ENCODE peak calls at places on chromosome 18, in ten cellular contexts. Q, N, U, J, H, R, Y, K, O and D are unnamed samples. For H3K27me3, the result is how much of the 10 kb centered on the place peaks cover.

GRCh38 chr18:63553117-63553516 is 10.9 kb downstream of the SERPINB12 start:
- DNase-seq in U (peak), R (peak), N (no peak), Y (peak), J (no peak), Q (no peak), O (peak), H (no peak), K (no peak), D (peak)

GRCh38 chr18:23703057-23703986 is 14.1 kb downstream of the LAMA3 start:
- DNase-seq in Y (peak), O (peak), Q (no peak), U (peak), H (no peak), R (peak), J (no peak), K (no peak), N (no peak), D (no peak)

GRCh38 chr18:79483971-79484491 is 88.3 kb downstream of the NFATC1 start:
- DNase-seq in U (no peak), R (no peak), K (peak), Y (no peak), H (peak), N (no peak), Q (no peak), J (no peak), O (no peak), D (no peak)

GRCh38 chr18:46301081-46301480 is 196.9 kb downstream of the HAUS1 start:
- DNase-seq in N (no peak), J (no peak), O (no peak), R (no peak), H (peak), Q (no peak), K (no peak), Y (no peak), U (no peak), D (no peak)

GRCh38 chr18:26614374-26614773 is 66.0 kb upstream of the KCTD1 start:
- DNase-seq in N (no peak), J (no peak), Y (no peak), Q (no peak), U (no peak), R (no peak), O (no peak), K (no peak), H (no peak), D (no peak)

GRCh38 chr18:58552057-58552461 is 76.8 kb downstream of the ALPK2 start:
- DNase-seq in J (peak), R (peak), Q (no peak), U (peak), K (no peak), N (no peak), H (no peak), O (no peak), Y (no peak), D (no peak)

GRCh38 chr18:42813570-42813969 is 301.9 kb downstream of the RIT2 start:
- DNase-seq in J (no peak), H (no peak), O (no peak), Q (no peak), R (no peak), N (no peak), K (no peak), Y (no peak), U (no peak), D (no peak)

GRCh38 chr18:8658858-8659485 is 46.4 kb upstream of the MTCL1 start:
- DNase-seq in N (no peak), R (no peak), O (no peak), U (no peak), J (no peak), Y (no peak), Q (no peak), K (no peak), H (no peak), D (no peak)

GRCh38 chr18:13019301-13019700 is 28.1 kb downstream of the CEP192 start:
- DNase-seq in H (no peak), U (peak), R (no peak), Y (no peak), J (peak), Q (no peak), K (no peak), O (no peak), N (no peak), D (no peak)

GRCh38 chr18:12774982-12775381 is 72.1 kb downstream of the PSMG2 start:
- DNase-seq in Q (no peak), O (no peak), R (no peak), U (no peak), Y (no peak), K (no peak), J (no peak), H (no peak), N (no peak), D (no peak)

GRCh38 chr18:10374615-10375295 is 79.7 kb upstream of the APCDD1 start:
- DNase-seq in K (peak), Y (no peak), O (no peak), J (no peak), H (no peak), Q (no peak), U (no peak), R (no peak), N (no peak), D (peak)

GRCh38 chr18:23194150-23194968 is 59.1 kb downstream of the CABLES1 start:
- DNase-seq in U (peak), R (no peak), N (no peak), J (no peak), Q (no peak), H (no peak), O (no peak), Y (peak), K (no peak), D (no peak)

GRCh38 chr18:76451475-76452331 is 43.3 kb downstream of the ZNF516 start:
- DNase-seq in Y (no peak), H (no peak), O (no peak), K (peak), J (no peak), N (peak), U (no peak), R (no peak), Q (no peak), D (no peak)
- H3K4me3 ChIP-seq in Y (peak), H (peak), O (peak), K (peak), J (peak), N (peak), U (peak), R (no peak), Q (peak), D (peak)

GRCh38 chr18:76619342-76620315 is 124.6 kb upstream of the ZNF516 start:
- DNase-seq in Y (peak), R (no peak), J (no peak), N (peak), H (peak), K (peak), Q (peak), U (peak), O (no peak), D (no peak)

GRCh38 chr18:76621782-76622495 is 126.9 kb upstream of the ZNF516 start:
- DNase-seq in U (peak), N (no peak), O (no peak), Y (peak), K (no peak), J (no peak), H (no peak), Q (no peak), R (no peak), D (no peak)

GRCh38 chr18:76620326-76620813 is 125.3 kb upstream of the ZNF516 start:
- DNase-seq in K (peak), N (peak), U (peak), H (peak), Q (no peak), J (peak), R (no peak), Y (peak), O (peak), D (no peak)

GRCh38 chr18:76618721-76619120 is 123.7 kb upstream of the ZNF516 start:
- DNase-seq in J (no peak), H (no peak), R (no peak), O (no peak), N (no peak), Q (no peak), Y (no peak), U (no peak), K (no peak), D (no peak)

DNA sequence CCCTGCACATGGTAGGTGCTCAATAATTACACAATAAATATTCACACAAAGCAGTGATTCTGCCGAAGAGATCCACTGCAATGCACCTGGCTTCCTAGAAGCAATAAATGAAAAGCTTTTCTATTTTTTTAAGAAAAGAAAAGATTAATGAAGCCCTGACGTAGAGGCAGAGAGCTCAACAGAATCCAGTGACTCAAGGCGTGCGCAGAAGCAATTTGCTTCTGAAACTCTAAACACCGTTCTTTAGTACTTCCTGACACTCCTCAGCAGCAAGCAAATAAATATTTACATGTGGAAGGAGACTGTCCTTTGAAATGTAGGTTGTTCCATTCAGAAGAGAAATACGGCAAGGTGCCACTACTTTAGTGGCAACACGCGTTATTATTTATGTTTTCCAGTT is 126.1 kb upstream of the ZNF516 start:
- DNase-seq in O (no peak), Q (no peak), U (peak), R (no peak), J (no peak), N (no peak), K (no peak), H (no peak), Y (no peak), D (no peak)
- H3K27me3 ChIP-seq in O (under half), Q (under half), U (under half), R (under half), J (under half), N (under half), K (under half), H (under half), Y (under half), D (under half)

GRCh38 chr18:69957071-69957620 is 9.5 kb upstream of the CD226 start:
- DNase-seq in U (no peak), K (no peak), Q (no peak), O (no peak), Y (no peak), J (no peak), N (no peak), H (no peak), R (no peak), D (no peak)

GRCh38 chr18:69954719-69955118 is 7.0 kb upstream of the CD226 start:
- DNase-seq in K (no peak), R (no peak), J (no peak), N (no peak), U (no peak), Y (no peak), O (no peak), Q (no peak), H (no peak), D (no peak)

GRCh38 chr18:69958422-69958821 is 10.7 kb upstream of the CD226 start:
- DNase-seq in U (no peak), O (no peak), Y (no peak), N (no peak), K (no peak), R (no peak), H (no peak), J (no peak), Q (no peak), D (no peak)

GRCh38 chr18:69956037-69956436 is 8.4 kb upstream of the CD226 start:
- DNase-seq in U (no peak), N (no peak), R (no peak), J (no peak), H (no peak), Y (no peak), Q (no peak), K (no peak), O (no peak), D (peak)

GRCh38 chr18:69956655-69957054 is 9.0 kb upstream of the CD226 start:
- DNase-seq in U (no peak), N (no peak), K (no peak), H (no peak), Y (no peak), J (no peak), R (no peak), Q (no peak), O (no peak), D (no peak)
- H3K4me3 ChIP-seq in U (no peak), N (no peak), K (no peak), H (no peak), Y (no peak), J (no peak), R (no peak), Q (peak), O (no peak), D (no peak)

GRCh38 chr18:57441395-57441794 is 6.2 kb downstream of the ONECUT2 start:
- DNase-seq in R (no peak), K (no peak), J (no peak), H (no peak), U (peak), O (no peak), Q (no peak), N (no peak), Y (peak), D (no peak)

GRCh38 chr18:57439617-57439975 is 4.4 kb downstream of the ONECUT2 start:
- DNase-seq in H (no peak), K (no peak), N (peak), J (no peak), U (no peak), R (no peak), Q (no peak), O (no peak), Y (no peak), D (no peak)

GRCh38 chr18:57438669-57439616 is 3.8 kb downstream of the ONECUT2 start:
- DNase-seq in Y (no peak), R (no peak), U (no peak), N (peak), K (no peak), O (no peak), J (no peak), H (no peak), Q (no peak), D (no peak)

GRCh38 chr18:57440331-57441101 is 5.3 kb downstream of the ONECUT2 start:
- DNase-seq in H (peak), K (no peak), Y (no peak), O (no peak), R (no peak), J (no peak), N (peak), Q (no peak), U (no peak), D (no peak)

GRCh38 chr18:57439985-57440330 is 4.8 kb downstream of the ONECUT2 start:
- DNase-seq in J (no peak), U (no peak), N (no peak), Y (no peak), O (no peak), K (no peak), H (no peak), Q (no peak), R (no peak), D (no peak)
- H3K27me3 ChIP-seq in J (under half), U (half or more), N (half or more), Y (half or more), O (half or more), K (half or more), H (under half), Q (under half), R (under half), D (half or more)

DNA sequence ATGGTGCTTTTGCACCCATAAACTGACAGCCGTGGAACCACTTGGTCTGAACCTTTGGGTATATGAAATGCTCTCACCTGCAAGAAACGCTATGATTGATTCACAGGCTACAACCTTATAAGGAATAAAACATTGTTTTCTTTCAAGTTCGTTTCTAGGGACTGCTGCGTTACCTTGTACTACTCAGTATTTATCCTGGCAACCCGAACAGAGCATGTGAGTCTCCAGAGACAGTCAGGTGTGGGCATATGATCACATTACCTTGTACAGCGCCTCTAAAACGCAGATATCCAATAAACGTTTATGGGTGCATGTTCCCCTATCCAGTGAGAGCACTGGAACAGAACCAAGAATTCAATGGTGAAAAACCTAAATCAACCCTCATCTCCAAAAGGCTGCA is 1.7 kb downstream of the CCBE1 start:
- DNase-seq in J (no peak), O (no peak), R (no peak), Q (no peak), K (no peak), U (no peak), H (no peak), Y (no peak), N (no peak), D (no peak)
- H3K4me3 ChIP-seq in J (no peak), O (peak), R (no peak), Q (no peak), K (peak), U (peak), H (no peak), Y (no peak), N (no peak), D (peak)

GRCh38 chr18:56738184-56738583 is 87.0 kb downstream of the WDR7 start:
- DNase-seq in Q (no peak), J (no peak), H (no peak), U (no peak), N (no peak), R (no peak), O (no peak), K (no peak), Y (no peak), D (no peak)
- H3K27me3 ChIP-seq in Q (under half), J (under half), H (under half), U (under half), N (under half), R (under half), O (under half), K (under half), Y (under half), D (under half)

DNA sequence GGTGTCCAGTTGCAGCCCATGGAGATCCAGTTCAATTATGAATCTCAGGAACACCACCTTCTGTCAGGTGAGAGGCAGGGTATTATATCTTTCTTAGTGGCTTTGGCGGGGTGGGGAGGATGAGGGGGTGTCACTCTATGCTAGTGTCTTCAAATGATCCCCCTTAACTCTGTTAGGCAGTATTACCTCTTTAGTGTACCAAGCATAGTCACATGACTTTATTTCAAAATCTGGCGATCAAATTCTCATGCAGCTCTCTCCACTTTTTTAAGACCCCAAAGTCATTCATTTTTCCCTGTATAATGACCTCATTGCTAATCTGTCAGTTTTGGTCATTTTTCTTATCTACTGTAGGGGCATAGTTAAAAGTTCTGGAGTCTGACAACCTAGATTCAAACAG is 1.1 kb upstream of the ZSCAN30 start:
- DNase-seq in N (no peak), J (no peak), U (no peak), K (no peak), R (no peak), O (no peak), Y (no peak), H (no peak), Q (no peak), D (no peak)
- H3K4me3 ChIP-seq in N (peak), J (peak), U (peak), K (peak), R (peak), O (peak), Y (peak), H (no peak), Q (peak), D (peak)